ENCODE peak calls at places on chromosomes 13 and 19, in nine cellular contexts. J is Daoy; I is Peyer's patch; G is midbrain; W is nephron progenitor cell; T is ovary; V is adipocyte; P is activated gamma-delta T cell treated with anti-CD3 and anti-CD28 coated beads, Interleukin-2, amount 50 U/mL, for 16 hours; K is H7. E is an unnamed sample.

GRCh38 chr19:29528946-29529645 is 3.3 kb downstream of the VSTM2B start:
- DNase-seq in J (no peak), I (no peak), G (no peak), W (no peak), T (no peak), V (no peak), P (no peak), K (peak; percentile 86), E (no peak)

GRCh38 chr19:38072776-38073411 is 151.1 kb downstream of the DPF1 start:
- DNase-seq in J (no peak), I (no peak), G (no peak), W (no peak), T (no peak), V (no peak), P (no peak), K (no peak), E (no peak)

GRCh38 chr13:54356209-54356608 is 1327.6 kb downstream of the OLFM4 start:
- DNase-seq in J (no peak), I (no peak), G (no peak), W (no peak), T (no peak), V (no peak), P (no peak), K (no peak), E (no peak)

GRCh38 chr13:70792121-70792520 is 683.9 kb upstream of the KLHL1 start:
- DNase-seq in J (no peak), I (no peak), G (no peak), W (no peak), T (no peak), V (no peak), P (no peak), K (no peak), E (no peak)

GRCh38 chr19:10362259-10362658 is 18.1 kb downstream of the TYK2 start:
- DNase-seq in J (no peak), I (no peak), G (no peak), W (no peak), T (no peak), V (no peak), P (no peak), K (peak; percentile 44), E (no peak)

GRCh38 chr13:70191034-70191433 is 82.8 kb upstream of the KLHL1 start:
- DNase-seq in J (no peak), I (no peak), G (no peak), W (no peak), T (no peak), V (no peak), P (no peak), K (no peak), E (no peak)

GRCh38 chr13:35860661-35861060 is 270.5 kb downstream of the DCLK1 start:
- DNase-seq in J (no peak), I (no peak), G (no peak), W (no peak), T (no peak), V (no peak), P (no peak), K (no peak), E (no peak)

GRCh38 chr19:30880551-30880950 is 468.7 kb downstream of the TSHZ3 start:
- DNase-seq in J (no peak), I (no peak), G (no peak), W (no peak), T (no peak), V (no peak), P (no peak), K (no peak), E (no peak)

GRCh38 chr19:13087295-13087694 is 15.4 kb downstream of the LYL1 start:
- DNase-seq in J (no peak), I (no peak), G (no peak), W (no peak), T (no peak), V (no peak), P (no peak), K (no peak), E (no peak)

GRCh38 chr19:51201712-51202111 is 23.2 kb upstream of the CD33 start:
- DNase-seq in J (no peak), I (no peak), G (no peak), W (no peak), T (no peak), V (no peak), P (no peak), K (no peak), E (no peak)

GRCh38 chr19:15113245-15114152 is 6.3 kb downstream of the SYDE1 start:
- DNase-seq in J (no peak), I (no peak), G (no peak), W (no peak), T (no peak), V (no peak), P (no peak), K (peak; percentile 90), E (peak; percentile 69)

GRCh38 chr13:113559061-113559460 is 25.5 kb upstream of the TFDP1 start:
- DNase-seq in J (no peak), I (no peak), G (no peak), W (no peak), T (no peak), V (no peak), P (no peak), K (peak; percentile 7), E (no peak)

GRCh38 chr19:2428027-2428690 is 773 bp upstream of the TIMM13 start:
- DNase-seq in J (peak; percentile 39), I (peak; percentile 33), G (peak; percentile 23), W (peak; percentile 33), T (no peak), V (peak; percentile 22), P (no peak), K (peak; percentile 90), E (peak; percentile 47)

GRCh38 chr19:3184847-3185481 is 766 bp upstream of the NCLN start:
- DNase-seq in J (no peak), I (peak; percentile 81), G (no peak), W (peak; percentile 65), T (no peak), V (peak; percentile 82), P (peak; percentile 52), K (peak; percentile 73), E (peak; percentile 85)

GRCh38 chr19:31356587-31357314 is 7.5 kb upstream of the TSHZ3 start:
- DNase-seq in J (peak; percentile 63), I (no peak), G (peak; percentile 23), W (peak; percentile 60), T (no peak), V (no peak), P (peak; percentile 27), K (peak; percentile 93), E (peak; percentile 80)

GRCh38 chr19:38718747-38719543 is 25.3 kb downstream of the CAPN12 start:
- DNase-seq in J (no peak), I (no peak), G (peak; percentile 53), W (no peak), T (no peak), V (peak; percentile 56), P (no peak), K (peak; percentile 91), E (peak; percentile 85)

GRCh38 chr19:3062165-3063105 is at the start of gene TLE5:
- DNase-seq in J (peak; percentile 67), I (peak; percentile 69), G (peak; percentile 48), W (peak; percentile 68), T (peak; percentile 69), V (peak; percentile 79), P (peak; percentile 51), K (peak; percentile 92), E (peak; percentile 93)

GRCh38 chr19:18999016-18999758 is 34.1 kb downstream of the SUGP2 start:
- DNase-seq in J (peak; percentile 49), I (no peak), G (no peak), W (no peak), T (no peak), V (peak; percentile 16), P (no peak), K (no peak), E (peak; percentile 49)

GRCh38 chr13:20588529-20589110 is 21.7 kb downstream of the IFT88 start:
- DNase-seq in J (no peak), I (no peak), G (no peak), W (no peak), T (no peak), V (peak; percentile 17), P (no peak), K (no peak), E (no peak)

GRCh38 chr13:48265217-48265815 is 32.3 kb downstream of the ITM2B start:
- DNase-seq in J (no peak), I (peak; percentile 58), G (no peak), W (no peak), T (no peak), V (no peak), P (no peak), K (no peak), E (peak; percentile 13)

GRCh38 chr13:97946951-97947588 is 6.4 kb upstream of the IPO5 start:
- DNase-seq in J (peak; percentile 74), I (no peak), G (no peak), W (no peak), T (no peak), V (peak; percentile 91), P (no peak), K (no peak), E (no peak)

GRCh38 chr13:99273128-99273527 is 14.9 kb upstream of the GPR18 start:
- DNase-seq in J (no peak), I (no peak), G (no peak), W (no peak), T (no peak), V (no peak), P (no peak), K (no peak), E (no peak)

GRCh38 chr13:110394371-110394841 is 87.3 kb downstream of the COL4A2 start:
- DNase-seq in J (no peak), I (no peak), G (no peak), W (no peak), T (no peak), V (no peak), P (no peak), K (no peak), E (no peak)

GRCh38 chr13:110341445-110342247 is 34.6 kb downstream of the COL4A2 start:
- DNase-seq in J (no peak), I (no peak), G (peak; percentile 11), W (no peak), T (peak; percentile 41), V (no peak), P (no peak), K (no peak), E (peak; percentile 84)

GRCh38 chr19:38351865-38352395 is 16.3 kb downstream of the CATSPERG start:
- DNase-seq in J (no peak), I (no peak), G (no peak), W (no peak), T (no peak), V (no peak), P (no peak), K (peak; percentile 34), E (no peak)